ENCODE peak calls at places on chromosomes 6 and 20, in eight cellular contexts. F, J, B, T, I, W, S and M are unnamed samples.
A peak's percentile ranks its signal among the peaks of the same experiment; 100 is the strongest.

GRCh38 chr20:32528291-32528891 is 56.7 kb downstream of the NOL4L start:
- DNase-seq in F (no peak), J (no peak), B (peak; percentile 54), T (no peak), I (peak; percentile 96), W (no peak), S (no peak), M (no peak)

GRCh38 chr6:109304284-109305015 is 77.8 kb downstream of the CD164 start:
- DNase-seq in F (no peak), J (no peak), B (no peak), T (no peak), I (no peak), W (no peak), S (no peak), M (peak; percentile 55)

GRCh38 chr6:49151461-49151860 is 311.6 kb downstream of the MMUT start:
- DNase-seq in F (no peak), J (no peak), B (no peak), T (no peak), I (no peak), W (no peak), S (no peak), M (no peak)

GRCh38 chr6:141309295-141309694 is 823.4 kb upstream of the GJE1 start:
- DNase-seq in F (no peak), J (no peak), B (no peak), T (no peak), I (peak; percentile 4), W (no peak), S (no peak), M (peak; percentile 8)

GRCh38 chr6:128742900-128743299 is 140.0 kb upstream of the LAMA2 start:
- DNase-seq in F (no peak), J (no peak), B (no peak), T (no peak), I (no peak), W (no peak), S (no peak), M (no peak)

GRCh38 chr20:64055893-64056638 is 6.6 kb upstream of the SOX18 start:
- DNase-seq in F (no peak), J (no peak), B (peak; percentile 26), T (no peak), I (no peak), W (no peak), S (no peak), M (no peak)

GRCh38 chr6:142218441-142218840 is 71.4 kb downstream of the VTA1 start:
- DNase-seq in F (no peak), J (no peak), B (no peak), T (no peak), I (no peak), W (no peak), S (no peak), M (no peak)

GRCh38 chr6:163790296-163790840 is 375.9 kb downstream of the QKI start:
- DNase-seq in F (no peak), J (no peak), B (no peak), T (no peak), I (no peak), W (no peak), S (no peak), M (no peak)

GRCh38 chr6:169250660-169251059 is 3.0 kb downstream of the THBS2 start:
- DNase-seq in F (no peak), J (no peak), B (no peak), T (no peak), I (no peak), W (no peak), S (peak; percentile 62), M (no peak)

GRCh38 chr6:30219244-30219643 is 6.0 kb upstream of the TRIM26 start:
- DNase-seq in F (no peak), J (peak; percentile 52), B (peak; percentile 66), T (no peak), I (peak; percentile 30), W (peak; percentile 43), S (no peak), M (peak; percentile 85)

GRCh38 chr6:28922004-28922840 is 1.6 kb downstream of the TRIM27 start:
- DNase-seq in F (no peak), J (peak; percentile 30), B (no peak), T (no peak), I (no peak), W (no peak), S (no peak), M (no peak)

GRCh38 chr20:24872291-24873014 is 76.6 kb upstream of the CST7 start:
- DNase-seq in F (no peak), J (no peak), B (no peak), T (no peak), I (peak; percentile 77), W (no peak), S (no peak), M (peak; percentile 21)

GRCh38 chr20:54284928-54285704 is 77.2 kb downstream of the PFDN4 start:
- DNase-seq in F (no peak), J (no peak), B (no peak), T (no peak), I (no peak), W (no peak), S (no peak), M (no peak)

GRCh38 chr6:50823130-50823920 is 4.7 kb downstream of the TFAP2B start:
- DNase-seq in F (no peak), J (no peak), B (no peak), T (no peak), I (no peak), W (no peak), S (no peak), M (no peak)

GRCh38 chr6:17907467-17908229 is 79.8 kb downstream of the KIF13A start:
- DNase-seq in F (no peak), J (no peak), B (no peak), T (no peak), I (no peak), W (peak; percentile 95), S (peak; percentile 97), M (no peak)

GRCh38 chr6:170378502-170378901 is 71.9 kb downstream of the FAM120B start:
- DNase-seq in F (no peak), J (no peak), B (no peak), T (no peak), I (no peak), W (no peak), S (no peak), M (no peak)

GRCh38 chr6:27081931-27082330 is 165.6 kb upstream of the PRSS16 start:
- DNase-seq in F (no peak), J (no peak), B (no peak), T (no peak), I (no peak), W (no peak), S (no peak), M (no peak)

GRCh38 chr20:61558726-61559125 is 306.7 kb downstream of the CDH4 start:
- DNase-seq in F (no peak), J (no peak), B (peak; percentile 31), T (no peak), I (no peak), W (no peak), S (no peak), M (no peak)

GRCh38 chr6:33696538-33697518 is 14.7 kb downstream of the UQCC2 start:
- DNase-seq in F (no peak), J (no peak), B (no peak), T (peak; percentile 54), I (peak; percentile 90), W (no peak), S (no peak), M (peak; percentile 80)

GRCh38 chr20:23212482-23212881 is 126.4 kb upstream of the CD93 start:
- DNase-seq in F (no peak), J (no peak), B (no peak), T (no peak), I (no peak), W (no peak), S (no peak), M (no peak)

GRCh38 chr20:35568645-35569044 is 26.8 kb downstream of the ERGIC3 start:
- DNase-seq in F (no peak), J (peak; percentile 42), B (peak; percentile 21), T (no peak), I (no peak), W (no peak), S (no peak), M (peak; percentile 58)

GRCh38 chr6:143063631-143064030 is 2.9 kb downstream of the AIG1 start:
- DNase-seq in F (no peak), J (no peak), B (no peak), T (no peak), I (no peak), W (no peak), S (no peak), M (no peak)

GRCh38 chr6:90388395-90388794 is 91.8 kb upstream of the BACH2 start:
- DNase-seq in F (no peak), J (no peak), B (no peak), T (no peak), I (no peak), W (no peak), S (no peak), M (no peak)

GRCh38 chr20:14481863-14482262 is 144.5 kb upstream of the FLRT3 start:
- DNase-seq in F (no peak), J (no peak), B (no peak), T (no peak), I (no peak), W (peak; percentile 72), S (peak; percentile 18), M (no peak)

GRCh38 chr6:33726696-33727095 is 15.2 kb upstream of the UQCC2 start:
- DNase-seq in F (no peak), J (no peak), B (no peak), T (no peak), I (no peak), W (no peak), S (no peak), M (no peak)

GRCh38 chr20:33658929-33659328 is 3.2 kb upstream of the C20orf144 start:
- DNase-seq in F (no peak), J (no peak), B (no peak), T (no peak), I (no peak), W (no peak), S (no peak), M (no peak)

GRCh38 chr20:36951977-36952738 is 650 bp upstream of the SAMHD1 start:
- DNase-seq in F (no peak), J (no peak), B (no peak), T (no peak), I (no peak), W (no peak), S (no peak), M (no peak)

GRCh38 chr6:109237082-109237985 is 142.0 kb downstream of the CEP57L1 start:
- DNase-seq in F (no peak), J (no peak), B (no peak), T (no peak), I (no peak), W (no peak), S (no peak), M (no peak)